ENCODE peak calls at places on chromosome 3, in seven cellular contexts. J, F, Y, M, O, K and G are unnamed samples.

GRCh38 chr3:184912166-184912565 is 100.2 kb downstream of the VPS8 start:
- DNase-seq in K (no peak), Y (no peak), J (no peak), M (no peak), O (no peak), F (no peak), G (no peak)

GRCh38 chr3:194294199-194294887 is 56.8 kb downstream of the CPN2 start:
- DNase-seq in J (no peak), O (no peak), K (peak), M (no peak), F (no peak), Y (no peak), G (no peak)

GRCh38 chr3:184582583-184582982 is 21.0 kb downstream of the EPHB3 start:
- DNase-seq in J (peak), O (no peak), F (no peak), Y (no peak), K (peak), M (no peak), G (no peak)

GRCh38 chr3:69051796-69052566 is at the start of gene TMF1:
- DNase-seq in M (peak), J (peak), Y (peak), K (peak), O (peak), F (no peak), G (peak)

GRCh38 chr3:141093971-141094401 is 42.8 kb downstream of the SPSB4 start:
- DNase-seq in O (peak), K (no peak), Y (peak), J (peak), F (no peak), M (peak), G (no peak)

GRCh38 chr3:175381685-175382084 is 522.6 kb downstream of the NAALADL2 start:
- DNase-seq in K (no peak), J (no peak), F (no peak), M (no peak), O (no peak), Y (no peak), G (no peak)

GRCh38 chr3:72157782-72158638 is 373.1 kb upstream of the PROK2 start:
- DNase-seq in J (no peak), M (no peak), F (peak), K (no peak), O (no peak), Y (no peak), G (no peak)

GRCh38 chr3:108100906-108101305 is 10.1 kb upstream of the CD47 start:
- DNase-seq in O (no peak), Y (no peak), F (peak), J (no peak), M (no peak), K (no peak), G (no peak)

GRCh38 chr3:195250473-195251251 is 20.3 kb downstream of the XXYLT1 start:
- DNase-seq in M (no peak), O (peak), F (no peak), Y (no peak), K (no peak), J (no peak), G (no peak)

GRCh38 chr3:106048946-106049481 is 180.2 kb upstream of the CBLB start:
- DNase-seq in F (no peak), O (no peak), K (no peak), M (peak), J (no peak), Y (peak), G (no peak)

GRCh38 chr3:127445581-127446368 is 144.8 kb downstream of the TPRA1 start:
- DNase-seq in M (no peak), Y (no peak), K (peak), J (peak), F (no peak), O (peak), G (no peak)

GRCh38 chr3:174619244-174619643 is 239.9 kb upstream of the NAALADL2 start:
- DNase-seq in K (no peak), M (no peak), J (no peak), Y (no peak), O (no peak), F (no peak), G (no peak)

GRCh38 chr3:167078070-167078622 is 302.0 kb downstream of the ZBBX start:
- DNase-seq in F (peak), M (peak), Y (peak), O (no peak), K (no peak), J (no peak), G (no peak)